ENCODE peak calls at places on chromosomes 7 and 10, in five cellular contexts. One of them, this sample, is unnamed.
A peak's percentile ranks its signal among the peaks of the same experiment; 100 is the strongest.

GRCh38 chr10:55305281-55305680 is 504.2 kb upstream of the PCDH15 start:
- DNase-seq in BE2C: peak; percentile 34
- DNase-seq in lower leg skin: no peak
- DNase-seq in ascending aorta: no peak
- DNase-seq in fibroblast of mammary gland: no peak
- DNase-seq in this sample: no peak

GRCh38 chr7:36216063-36216684 is 63.1 kb downstream of the EEPD1 start:
- DNase-seq in BE2C: no peak
- DNase-seq in lower leg skin: peak; percentile 55
- DNase-seq in ascending aorta: no peak
- DNase-seq in fibroblast of mammary gland: peak; percentile 73
- DNase-seq in this sample: peak; percentile 68

GRCh38 chr7:125098377-125098970 is 168.8 kb upstream of the POT1 start:
- DNase-seq in BE2C: no peak
- DNase-seq in lower leg skin: no peak
- DNase-seq in ascending aorta: no peak
- DNase-seq in fibroblast of mammary gland: no peak
- DNase-seq in this sample: peak; percentile 58

GRCh38 chr7:149771199-149771636 is 2.2 kb downstream of the ZNF467 start:
- DNase-seq in BE2C: no peak
- DNase-seq in lower leg skin: no peak
- DNase-seq in ascending aorta: no peak
- DNase-seq in fibroblast of mammary gland: no peak
- DNase-seq in this sample: no peak

GRCh38 chr7:94432799-94433198 is 38.1 kb downstream of the COL1A2 start:
- DNase-seq in BE2C: no peak
- DNase-seq in lower leg skin: no peak
- DNase-seq in ascending aorta: no peak
- DNase-seq in fibroblast of mammary gland: peak; percentile 29
- DNase-seq in this sample: peak; percentile 63

GRCh38 chr7:45589061-45589460 is 14.9 kb downstream of the ADCY1 start:
- DNase-seq in BE2C: no peak
- DNase-seq in lower leg skin: no peak
- DNase-seq in ascending aorta: no peak
- DNase-seq in fibroblast of mammary gland: no peak
- DNase-seq in this sample: no peak

GRCh38 chr7:153503093-153503492 is 549.1 kb upstream of the DPP6 start:
- DNase-seq in BE2C: no peak
- DNase-seq in lower leg skin: no peak
- DNase-seq in ascending aorta: no peak
- DNase-seq in fibroblast of mammary gland: no peak
- DNase-seq in this sample: no peak

GRCh38 chr10:92970301-92971070 is 90.1 kb upstream of the CYP26C1 start:
- DNase-seq in BE2C: no peak
- DNase-seq in lower leg skin: no peak
- DNase-seq in ascending aorta: no peak
- DNase-seq in fibroblast of mammary gland: peak; percentile 40
- DNase-seq in this sample: peak; percentile 9

GRCh38 chr7:157551325-157552070 is 214.7 kb downstream of the DNAJB6 start:
- DNase-seq in BE2C: no peak
- DNase-seq in lower leg skin: no peak
- DNase-seq in ascending aorta: no peak
- DNase-seq in fibroblast of mammary gland: no peak
- DNase-seq in this sample: no peak

GRCh38 chr7:158957921-158958471 is 101.6 kb downstream of the DYNC2I1 start:
- DNase-seq in BE2C: no peak
- DNase-seq in lower leg skin: peak; percentile 68
- DNase-seq in ascending aorta: no peak
- DNase-seq in fibroblast of mammary gland: no peak
- DNase-seq in this sample: no peak

GRCh38 chr10:111128331-111129167 is 51.7 kb downstream of the ADRA2A start:
- DNase-seq in BE2C: peak; percentile 50
- DNase-seq in lower leg skin: no peak
- DNase-seq in ascending aorta: no peak
- DNase-seq in fibroblast of mammary gland: peak; percentile 79
- DNase-seq in this sample: no peak

GRCh38 chr7:55516399-55516798 is 55.9 kb downstream of the VOPP1 start:
- DNase-seq in BE2C: no peak
- DNase-seq in lower leg skin: no peak
- DNase-seq in ascending aorta: no peak
- DNase-seq in fibroblast of mammary gland: no peak
- DNase-seq in this sample: no peak

GRCh38 chr7:146176790-146177189 is 60.2 kb downstream of the CNTNAP2 start:
- DNase-seq in BE2C: no peak
- DNase-seq in lower leg skin: no peak
- DNase-seq in ascending aorta: no peak
- DNase-seq in fibroblast of mammary gland: no peak
- DNase-seq in this sample: no peak

GRCh38 chr10:19749185-19749729 is 67.0 kb upstream of the PLXDC2 start:
- DNase-seq in BE2C: no peak
- DNase-seq in lower leg skin: no peak
- DNase-seq in ascending aorta: no peak
- DNase-seq in fibroblast of mammary gland: peak; percentile 78
- DNase-seq in this sample: peak; percentile 77

GRCh38 chr7:126727930-126728331 is 524.8 kb downstream of the GRM8 start:
- DNase-seq in BE2C: peak; percentile 7
- DNase-seq in lower leg skin: no peak
- DNase-seq in ascending aorta: no peak
- DNase-seq in fibroblast of mammary gland: peak; percentile 17
- DNase-seq in this sample: peak; percentile 75

DNA sequence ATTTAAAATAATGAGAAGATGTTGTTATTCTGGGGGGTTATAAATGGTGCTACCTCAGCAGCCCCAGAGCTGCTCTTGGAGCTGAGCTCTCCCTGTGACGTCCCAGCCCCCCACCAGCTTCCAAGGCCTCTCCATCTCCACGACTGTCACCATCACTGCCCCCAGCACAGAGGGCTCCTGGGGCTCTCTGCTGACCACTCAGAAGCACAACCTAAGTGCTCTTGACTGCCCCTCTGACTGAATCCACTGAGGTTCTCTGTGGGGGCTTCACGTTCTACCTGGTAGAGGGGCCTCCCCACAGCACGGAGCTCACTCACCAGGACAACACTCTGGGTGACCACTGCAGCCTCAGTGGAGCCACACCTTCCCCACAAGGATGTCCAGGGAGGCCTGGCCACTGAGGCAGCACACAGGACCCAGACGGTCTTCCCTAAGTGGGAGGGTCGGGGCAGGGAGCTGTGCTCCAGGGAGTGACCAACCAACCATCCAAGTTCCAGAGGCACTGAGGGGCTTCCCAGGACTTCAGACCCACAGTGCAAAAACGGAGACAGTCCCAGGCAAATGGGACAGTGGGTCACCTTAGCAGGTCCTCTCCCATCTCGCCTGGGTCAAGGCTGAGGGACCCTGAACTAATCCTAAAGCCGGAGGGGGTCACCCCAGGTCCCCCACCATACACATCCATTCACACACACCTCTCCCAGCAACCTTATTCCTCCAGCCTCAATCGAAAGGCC is 121.0 kb upstream of the PPP2R2D start:
- DNase-seq in BE2C: no peak
- DNase-seq in lower leg skin: no peak
- DNase-seq in ascending aorta: no peak
- DNase-seq in fibroblast of mammary gland: no peak
- DNase-seq in this sample: no peak
- TF ChIP-seq CTCF in BE2C: no peak
- TF ChIP-seq CTCF in lower leg skin: no peak
- TF ChIP-seq CTCF in ascending aorta: no peak
- TF ChIP-seq CTCF in fibroblast of mammary gland: no peak
- TF ChIP-seq CTCF in this sample: no peak

GRCh38 chr10:61001731-61002122 is 57.7 kb upstream of the RHOBTB1 start:
- DNase-seq in BE2C: no peak
- DNase-seq in lower leg skin: no peak
- DNase-seq in ascending aorta: no peak
- DNase-seq in fibroblast of mammary gland: no peak
- DNase-seq in this sample: no peak
- H3K4me3 ChIP-seq in BE2C: peak overlapping the region; percentile 26
- H3K4me3 ChIP-seq in lower leg skin: peak overlapping the region; percentile 3
- H3K4me3 ChIP-seq in ascending aorta: peak overlapping the region; percentile 64
- H3K4me3 ChIP-seq in fibroblast of mammary gland: peak overlapping the region; percentile 10
- H3K4me3 ChIP-seq in this sample: peak overlapping the region; percentile 61

GRCh38 chr10:63005246-63005645 is 127.9 kb upstream of the NRBF2 start:
- DNase-seq in BE2C: no peak
- DNase-seq in lower leg skin: no peak
- DNase-seq in ascending aorta: no peak
- DNase-seq in fibroblast of mammary gland: peak; percentile 95
- DNase-seq in this sample: peak; percentile 50

GRCh38 chr10:63012623-63013022 is 120.5 kb upstream of the NRBF2 start:
- DNase-seq in BE2C: no peak
- DNase-seq in lower leg skin: no peak
- DNase-seq in ascending aorta: no peak
- DNase-seq in fibroblast of mammary gland: no peak
- DNase-seq in this sample: no peak

GRCh38 chr10:63007112-63007511 is 126.0 kb upstream of the NRBF2 start:
- DNase-seq in BE2C: no peak
- DNase-seq in lower leg skin: no peak
- DNase-seq in ascending aorta: no peak
- DNase-seq in fibroblast of mammary gland: no peak
- DNase-seq in this sample: no peak

GRCh38 chr10:63010203-63010602 is 122.9 kb upstream of the NRBF2 start:
- DNase-seq in BE2C: no peak
- DNase-seq in lower leg skin: no peak
- DNase-seq in ascending aorta: no peak
- DNase-seq in fibroblast of mammary gland: no peak
- DNase-seq in this sample: no peak

GRCh38 chr10:63008491-63008890 is 124.6 kb upstream of the NRBF2 start:
- DNase-seq in BE2C: no peak
- DNase-seq in lower leg skin: no peak
- DNase-seq in ascending aorta: no peak
- DNase-seq in fibroblast of mammary gland: no peak
- DNase-seq in this sample: peak; percentile 4
- TF ChIP-seq CTCF in BE2C: no peak
- TF ChIP-seq CTCF in lower leg skin: no peak
- TF ChIP-seq CTCF in ascending aorta: no peak
- TF ChIP-seq CTCF in fibroblast of mammary gland: no peak
- TF ChIP-seq CTCF in this sample: no peak

GRCh38 chr7:5232485-5232837 is 42.4 kb downstream of the WIPI2 start:
- DNase-seq in BE2C: no peak
- DNase-seq in lower leg skin: no peak
- DNase-seq in ascending aorta: no peak
- DNase-seq in fibroblast of mammary gland: no peak
- DNase-seq in this sample: no peak
- H3K4me3 ChIP-seq in BE2C: no peak overlapping the region
- H3K4me3 ChIP-seq in lower leg skin: no peak overlapping the region
- H3K4me3 ChIP-seq in ascending aorta: no peak overlapping the region
- H3K4me3 ChIP-seq in fibroblast of mammary gland: no peak overlapping the region
- H3K4me3 ChIP-seq in this sample: no peak overlapping the region

GRCh38 chr7:11373546-11374142 is 400.0 kb downstream of the PHF14 start:
- DNase-seq in BE2C: no peak
- DNase-seq in lower leg skin: no peak
- DNase-seq in ascending aorta: no peak
- DNase-seq in fibroblast of mammary gland: peak; percentile 18
- DNase-seq in this sample: peak; percentile 44
- TF ChIP-seq CTCF in BE2C: peak; percentile 68
- TF ChIP-seq CTCF in lower leg skin: no peak
- TF ChIP-seq CTCF in ascending aorta: no peak
- TF ChIP-seq CTCF in fibroblast of mammary gland: peak; percentile 52
- TF ChIP-seq CTCF in this sample: peak; percentile 59

GRCh38 chr7:143287321-143287934 is 723 bp upstream of the CASP2 start:
- DNase-seq in BE2C: no peak
- DNase-seq in lower leg skin: no peak
- DNase-seq in ascending aorta: no peak
- DNase-seq in fibroblast of mammary gland: no peak
- DNase-seq in this sample: no peak

GRCh38 chr7:143285454-143285756 is 647 bp downstream of the TMEM139 start:
- DNase-seq in BE2C: no peak
- DNase-seq in lower leg skin: no peak
- DNase-seq in ascending aorta: no peak
- DNase-seq in fibroblast of mammary gland: no peak
- DNase-seq in this sample: no peak

GRCh38 chr7:143284591-143285453 is at the start of gene TMEM139:
- DNase-seq in BE2C: peak; percentile 49
- DNase-seq in lower leg skin: no peak
- DNase-seq in ascending aorta: no peak
- DNase-seq in fibroblast of mammary gland: no peak
- DNase-seq in this sample: no peak

GRCh38 chr7:143286522-143286890 is 1.6 kb upstream of the CASP2 start:
- DNase-seq in BE2C: no peak
- DNase-seq in lower leg skin: no peak
- DNase-seq in ascending aorta: no peak
- DNase-seq in fibroblast of mammary gland: no peak
- DNase-seq in this sample: no peak

GRCh38 chr7:143285806-143286521 is 1.2 kb downstream of the TMEM139 start:
- DNase-seq in BE2C: no peak
- DNase-seq in lower leg skin: no peak
- DNase-seq in ascending aorta: no peak
- DNase-seq in fibroblast of mammary gland: no peak
- DNase-seq in this sample: no peak
- H3K4me3 ChIP-seq in BE2C: no peak overlapping the region
- H3K4me3 ChIP-seq in lower leg skin: no peak overlapping the region
- H3K4me3 ChIP-seq in ascending aorta: no peak overlapping the region
- H3K4me3 ChIP-seq in fibroblast of mammary gland: no peak overlapping the region
- H3K4me3 ChIP-seq in this sample: no peak overlapping the region

GRCh38 chr7:42138691-42139090 is 98.3 kb downstream of the GLI3 start:
- DNase-seq in BE2C: no peak
- DNase-seq in lower leg skin: no peak
- DNase-seq in ascending aorta: no peak
- DNase-seq in fibroblast of mammary gland: no peak
- DNase-seq in this sample: peak; percentile 12
- TF ChIP-seq CTCF in BE2C: no peak
- TF ChIP-seq CTCF in lower leg skin: no peak
- TF ChIP-seq CTCF in ascending aorta: no peak
- TF ChIP-seq CTCF in fibroblast of mammary gland: peak; percentile 1
- TF ChIP-seq CTCF in this sample: peak; percentile 16